ENCODE peak calls at places on chromosomes 3 and 15, in eight cellular contexts. G, N, S, J, C, R, I and Y are unnamed samples.

GRCh38 chr3:73080201-73080966 is 18.9 kb downstream of the EBLN2 start:
- DNase-seq in C (no peak), R (no peak), G (no peak), J (no peak), S (no peak), N (no peak), I (no peak), Y (no peak)

GRCh38 chr3:123582315-123582714 is 2.5 kb downstream of the HACD2 start:
- DNase-seq in I (no peak), S (no peak), N (peak; percentile 33), J (no peak), C (no peak), R (no peak), G (no peak), Y (no peak)

GRCh38 chr3:126976906-126977305 is 6.0 kb upstream of the PLXNA1 start:
- DNase-seq in G (no peak), J (no peak), I (no peak), S (no peak), C (no peak), N (no peak), R (no peak), Y (no peak)

GRCh38 chr15:41263891-41264351 is 32.9 kb downstream of the CHP1 start:
- DNase-seq in R (no peak), G (no peak), J (no peak), N (no peak), I (no peak), C (no peak), S (no peak), Y (peak; percentile 44)

GRCh38 chr3:168090306-168091085 is 5.2 kb downstream of the GOLIM4 start:
- DNase-seq in I (no peak), S (no peak), J (no peak), N (no peak), C (no peak), R (no peak), G (no peak), Y (no peak)

GRCh38 chr15:100008258-100008657 is 275.0 kb upstream of the LYSMD4 start:
- DNase-seq in G (no peak), N (no peak), C (no peak), J (no peak), I (no peak), R (no peak), S (no peak), Y (no peak)

GRCh38 chr15:66567897-66568296 is 2.1 kb upstream of the LCTL start:
- DNase-seq in S (no peak), C (no peak), J (no peak), N (no peak), R (no peak), I (no peak), G (no peak), Y (no peak)

GRCh38 chr3:113698891-113699465 is 2.5 kb upstream of the USF3 start:
- DNase-seq in J (no peak), R (no peak), S (no peak), G (no peak), I (no peak), C (peak; percentile 29), N (no peak), Y (no peak)

GRCh38 chr3:18423401-18424212 is 1.5 kb downstream of the SATB1 start:
- DNase-seq in C (peak; percentile 57), G (peak; percentile 48), I (no peak), J (peak; percentile 26), N (peak; percentile 44), S (peak; percentile 31), R (no peak), Y (peak; percentile 63)

GRCh38 chr15:62071711-62072308 is 5.0 kb downstream of the C2CD4A start:
- DNase-seq in S (no peak), R (no peak), C (no peak), G (no peak), I (no peak), N (no peak), J (no peak), Y (peak; percentile 56)

GRCh38 chr3:126308394-126309125 is 48.6 kb downstream of the KLF15 start:
- DNase-seq in I (no peak), N (no peak), S (no peak), R (no peak), C (no peak), J (no peak), G (no peak), Y (no peak)

GRCh38 chr15:92653836-92654524 is 1.6 kb downstream of the FAM174B start:
- DNase-seq in J (no peak), S (no peak), N (peak; percentile 93), I (no peak), C (no peak), R (peak; percentile 44), G (peak; percentile 80), Y (no peak)

GRCh38 chr3:115293321-115293720 is 146.2 kb upstream of the ZBTB20 start:
- DNase-seq in N (no peak), S (no peak), I (no peak), G (no peak), C (no peak), R (no peak), J (no peak), Y (no peak)

GRCh38 chr3:158732856-158733200 is 571 bp upstream of the RARRES1 start:
- DNase-seq in G (no peak), J (no peak), S (no peak), N (no peak), I (no peak), C (no peak), R (no peak), Y (no peak)

GRCh38 chr3:16670191-16670590 is 65.0 kb upstream of the DAZL start:
- DNase-seq in J (no peak), C (no peak), N (no peak), I (no peak), R (no peak), G (no peak), S (no peak), Y (no peak)

GRCh38 chr3:194840661-194841514 is 155.2 kb downstream of the FAM43A start:
- DNase-seq in G (no peak), N (no peak), S (no peak), J (peak; percentile 4), R (no peak), I (no peak), C (no peak), Y (peak; percentile 55)

GRCh38 chr3:8653800-8654408 is 9.3 kb upstream of the SSUH2 start:
- DNase-seq in J (no peak), N (no peak), S (no peak), G (no peak), C (no peak), R (no peak), I (no peak), Y (no peak)

GRCh38 chr3:72375237-72376154 is 472.7 kb downstream of the SHQ1 start:
- DNase-seq in G (no peak), J (no peak), S (no peak), R (no peak), C (no peak), I (no peak), N (no peak), Y (peak; percentile 75)

GRCh38 chr3:72006631-72007556 is 221.9 kb upstream of the PROK2 start:
- DNase-seq in G (no peak), J (no peak), R (no peak), C (no peak), S (no peak), N (no peak), I (no peak), Y (no peak)

DNA sequence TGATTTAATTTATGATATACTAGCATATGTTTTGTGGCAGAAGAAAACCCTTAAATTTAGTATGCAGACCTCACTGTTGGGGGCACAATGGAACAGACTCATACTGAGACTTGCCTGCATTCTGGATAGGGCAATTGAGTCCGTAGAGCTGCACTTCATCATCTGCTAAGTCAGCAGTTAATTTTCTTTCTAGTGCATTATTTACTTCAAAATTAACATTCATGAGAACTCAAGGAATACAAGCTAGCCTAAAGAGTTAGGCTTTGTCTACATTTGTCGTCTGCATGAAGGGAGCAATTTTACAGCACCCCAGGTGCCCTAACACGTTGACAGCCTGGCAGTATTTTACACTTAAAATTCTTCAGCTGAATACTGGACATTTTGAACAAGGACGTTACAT is 345.5 kb downstream of the CHL1 start:
- DNase-seq in S (no peak), R (no peak), I (no peak), J (no peak), N (no peak), G (no peak), C (no peak), Y (no peak)
- H3K4me3 ChIP-seq in S (no peak overlapping the region), R (no peak overlapping the region), I (no peak overlapping the region), J (no peak overlapping the region), N (no peak overlapping the region), G (no peak overlapping the region), C (no peak overlapping the region), Y (no peak overlapping the region)

DNA sequence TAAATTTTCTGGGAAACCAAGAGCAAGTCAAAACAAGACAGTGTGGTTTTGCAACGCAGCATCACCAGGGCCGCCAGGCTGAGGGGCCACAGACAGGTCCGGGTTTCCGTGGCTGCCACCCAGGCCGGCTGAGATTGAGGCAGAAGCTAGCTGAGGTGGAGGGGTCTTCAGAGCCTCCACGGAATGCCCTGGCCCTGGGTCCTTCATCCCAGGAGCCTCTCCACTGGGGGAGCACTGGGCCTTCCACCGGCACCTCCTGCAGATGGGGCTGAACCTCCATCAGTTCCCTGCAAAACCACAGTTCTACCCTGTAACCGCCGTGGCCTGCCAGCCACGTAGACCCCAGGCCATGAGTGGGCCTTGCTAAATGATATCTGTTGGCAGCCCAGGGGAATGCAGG is 152.7 kb downstream of the CHSY1 start:
- DNase-seq in N (no peak), I (no peak), R (no peak), G (no peak), J (no peak), C (no peak), S (no peak), Y (no peak)
- TF ChIP-seq CTCF in N (no peak), I (no peak), R (no peak), G (no peak), J (no peak), C (no peak), S (no peak), Y (no peak)

GRCh38 chr3:48663489-48664312 is 1.0 kb upstream of the CELSR3 start:
- DNase-seq in R (peak; percentile 93), S (peak; percentile 88), G (peak; percentile 89), N (peak; percentile 88), C (peak; percentile 83), J (peak; percentile 98), I (peak; percentile 63), Y (no peak)
- TF ChIP-seq POLR2A in R (no peak), S (peak; percentile 54), G (no peak), N (peak; percentile 10), C (peak; percentile 13), J (peak; percentile 35), I (no peak), Y (no peak)

DNA sequence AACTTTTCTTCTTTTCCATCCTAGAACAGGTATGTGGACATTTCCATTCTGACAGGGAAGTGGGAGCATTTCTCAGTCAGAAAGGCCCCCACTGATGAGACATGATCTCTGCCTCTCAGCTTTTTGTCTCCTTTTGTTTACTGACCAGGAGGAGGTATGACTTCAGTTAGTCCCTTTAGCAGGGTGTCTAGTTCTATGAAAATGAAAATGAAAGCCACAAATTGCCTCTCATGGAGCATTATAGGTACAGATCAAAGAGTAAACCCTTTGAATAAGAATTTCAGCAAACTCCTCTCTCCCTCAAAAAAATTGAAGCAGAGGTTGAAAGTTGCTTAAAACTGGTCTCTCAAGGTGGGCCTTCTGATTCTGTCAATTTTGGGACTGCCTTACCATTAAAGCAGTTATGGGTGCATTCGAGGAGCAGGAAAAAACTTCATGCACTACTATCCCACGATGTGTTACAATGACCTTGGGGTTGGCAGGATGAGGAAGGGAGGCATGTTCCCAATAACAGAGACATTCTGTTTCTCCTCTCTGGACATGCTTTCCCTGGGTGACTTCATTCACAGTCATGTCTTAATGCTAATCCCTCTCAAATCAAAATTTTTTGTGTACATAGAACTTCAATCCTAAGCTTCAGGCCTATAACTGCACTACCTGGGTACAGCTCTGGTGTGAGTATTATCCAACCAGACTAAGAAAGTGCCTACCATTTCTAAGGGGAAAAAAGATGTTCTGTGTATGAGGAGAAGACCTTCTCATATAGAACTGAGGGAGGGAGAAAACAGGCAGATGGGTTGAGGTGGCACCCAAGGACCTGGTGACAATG is 50.6 kb upstream of the TBC1D23 start:
- DNase-seq in J (no peak), C (no peak), R (no peak), G (no peak), N (no peak), S (no peak), I (no peak), Y (no peak)
- H3K4me3 ChIP-seq in J (no peak overlapping the region), C (no peak overlapping the region), R (no peak overlapping the region), G (no peak overlapping the region), N (no peak overlapping the region), S (no peak overlapping the region), I (no peak overlapping the region), Y (no peak overlapping the region)